ENCODE peak calls at places on chromosomes 7 and 10, in six cellular contexts. One of them, this sample, is unnamed.

GRCh38 chr7:36153571-36154097 is 580 bp downstream of the EEPD1 start:
- DNase-seq in NCI-H1417: no peak
- DNase-seq in M059J: peak
- DNase-seq in LHCN-M2: no peak
- DNase-seq in aorta: peak
- DNase-seq in stromal cell of bone marrow: no peak
- DNase-seq in this sample: no peak

GRCh38 chr7:56105508-56105907 is 768 bp downstream of the CHCHD2 start:
- DNase-seq in LHCN-M2: peak
- DNase-seq in aorta: no peak
- DNase-seq in M059J: peak
- DNase-seq in NCI-H1417: peak
- DNase-seq in stromal cell of bone marrow: peak
- DNase-seq in this sample: peak

GRCh38 chr10:86970152-86970886 is 2.0 kb downstream of the ADIRF start:
- DNase-seq in LHCN-M2: peak
- DNase-seq in stromal cell of bone marrow: peak
- DNase-seq in aorta: peak
- DNase-seq in NCI-H1417: no peak
- DNase-seq in M059J: peak
- DNase-seq in this sample: no peak

GRCh38 chr10:16752099-16752498 is 65.1 kb downstream of the RSU1 start:
- DNase-seq in aorta: no peak
- DNase-seq in LHCN-M2: no peak
- DNase-seq in stromal cell of bone marrow: no peak
- DNase-seq in M059J: no peak
- DNase-seq in NCI-H1417: no peak
- DNase-seq in this sample: no peak

GRCh38 chr7:151179287-151179860 is 7.7 kb downstream of the ASB10 start:
- DNase-seq in M059J: no peak
- DNase-seq in stromal cell of bone marrow: no peak
- DNase-seq in NCI-H1417: no peak
- DNase-seq in LHCN-M2: no peak
- DNase-seq in aorta: no peak
- DNase-seq in this sample: no peak

GRCh38 chr10:8298871-8299570 is 244.5 kb downstream of the GATA3 start:
- DNase-seq in stromal cell of bone marrow: no peak
- DNase-seq in NCI-H1417: no peak
- DNase-seq in M059J: no peak
- DNase-seq in LHCN-M2: no peak
- DNase-seq in aorta: no peak
- DNase-seq in this sample: no peak

GRCh38 chr10:72858103-72858502 is 35.4 kb upstream of the OIT3 start:
- DNase-seq in stromal cell of bone marrow: no peak
- DNase-seq in NCI-H1417: no peak
- DNase-seq in aorta: no peak
- DNase-seq in LHCN-M2: no peak
- DNase-seq in M059J: no peak
- DNase-seq in this sample: no peak

GRCh38 chr7:135251502-135252327 is 18.1 kb downstream of the STRA8 start:
- DNase-seq in aorta: no peak
- DNase-seq in NCI-H1417: no peak
- DNase-seq in LHCN-M2: no peak
- DNase-seq in stromal cell of bone marrow: no peak
- DNase-seq in M059J: no peak
- DNase-seq in this sample: no peak

GRCh38 chr7:134686782-134687181 is 40.1 kb downstream of the BPGM start:
- DNase-seq in M059J: peak
- DNase-seq in NCI-H1417: peak
- DNase-seq in stromal cell of bone marrow: no peak
- DNase-seq in LHCN-M2: no peak
- DNase-seq in aorta: no peak
- DNase-seq in this sample: peak

GRCh38 chr10:101287922-101288638 is 58.8 kb upstream of the LBX1 start:
- DNase-seq in NCI-H1417: peak
- DNase-seq in stromal cell of bone marrow: no peak
- DNase-seq in aorta: no peak
- DNase-seq in M059J: peak
- DNase-seq in LHCN-M2: peak
- DNase-seq in this sample: peak

GRCh38 chr7:142791502-142791901 is 20.7 kb downstream of the PRSS2 start:
- DNase-seq in aorta: no peak
- DNase-seq in M059J: no peak
- DNase-seq in LHCN-M2: no peak
- DNase-seq in stromal cell of bone marrow: no peak
- DNase-seq in NCI-H1417: no peak
- DNase-seq in this sample: no peak

GRCh38 chr10:124994573-124995473 is 52.9 kb downstream of the ZRANB1 start:
- DNase-seq in stromal cell of bone marrow: no peak
- DNase-seq in NCI-H1417: no peak
- DNase-seq in LHCN-M2: no peak
- DNase-seq in M059J: no peak
- DNase-seq in aorta: no peak
- DNase-seq in this sample: no peak

GRCh38 chr10:84825330-84825729 is 496.9 kb downstream of the CCSER2 start:
- DNase-seq in M059J: peak
- DNase-seq in NCI-H1417: no peak
- DNase-seq in LHCN-M2: peak
- DNase-seq in aorta: no peak
- DNase-seq in stromal cell of bone marrow: peak
- DNase-seq in this sample: peak

GRCh38 chr10:127908106-127908957 is 1.4 kb downstream of the PTPRE start:
- DNase-seq in NCI-H1417: no peak
- DNase-seq in LHCN-M2: peak
- DNase-seq in aorta: no peak
- DNase-seq in M059J: peak
- DNase-seq in stromal cell of bone marrow: peak
- DNase-seq in this sample: peak

GRCh38 chr7:50342616-50343114 is 38.1 kb downstream of the IKZF1 start:
- DNase-seq in aorta: no peak
- DNase-seq in LHCN-M2: peak
- DNase-seq in stromal cell of bone marrow: no peak
- DNase-seq in NCI-H1417: peak
- DNase-seq in M059J: no peak
- DNase-seq in this sample: peak

GRCh38 chr10:124146491-124146890 is 53.1 kb upstream of the CHST15 start:
- DNase-seq in M059J: no peak
- DNase-seq in NCI-H1417: no peak
- DNase-seq in aorta: no peak
- DNase-seq in stromal cell of bone marrow: no peak
- DNase-seq in LHCN-M2: peak
- DNase-seq in this sample: no peak

GRCh38 chr7:27899601-27900000 is 159.6 kb downstream of the TAX1BP1 start:
- DNase-seq in M059J: peak
- DNase-seq in stromal cell of bone marrow: no peak
- DNase-seq in NCI-H1417: no peak
- DNase-seq in LHCN-M2: no peak
- DNase-seq in aorta: no peak
- DNase-seq in this sample: no peak

GRCh38 chr7:116592445-116592844 is 67.6 kb downstream of the CAV1 start:
- DNase-seq in M059J: no peak
- DNase-seq in NCI-H1417: no peak
- DNase-seq in LHCN-M2: no peak
- DNase-seq in aorta: no peak
- DNase-seq in stromal cell of bone marrow: no peak
- DNase-seq in this sample: no peak

GRCh38 chr10:57959318-57960003 is 308.2 kb downstream of the IPMK start:
- DNase-seq in M059J: no peak
- DNase-seq in NCI-H1417: no peak
- DNase-seq in stromal cell of bone marrow: no peak
- DNase-seq in aorta: no peak
- DNase-seq in LHCN-M2: no peak
- DNase-seq in this sample: no peak

GRCh38 chr7:131383417-131383816 is 55.7 kb downstream of the MKLN1 start:
- DNase-seq in stromal cell of bone marrow: peak
- DNase-seq in LHCN-M2: peak
- DNase-seq in M059J: peak
- DNase-seq in NCI-H1417: no peak
- DNase-seq in aorta: no peak
- DNase-seq in this sample: peak

GRCh38 chr10:73044378-73045285 is 52.0 kb downstream of the P4HA1 start:
- DNase-seq in aorta: no peak
- DNase-seq in LHCN-M2: peak
- DNase-seq in stromal cell of bone marrow: peak
- DNase-seq in NCI-H1417: no peak
- DNase-seq in M059J: peak
- DNase-seq in this sample: peak

GRCh38 chr7:131859162-131859821 is 302.9 kb upstream of the PODXL start:
- DNase-seq in LHCN-M2: peak
- DNase-seq in M059J: peak
- DNase-seq in aorta: peak
- DNase-seq in NCI-H1417: peak
- DNase-seq in stromal cell of bone marrow: peak
- DNase-seq in this sample: peak

GRCh38 chr7:135745702-135746312 is 2.8 kb downstream of the FAM180A start:
- DNase-seq in NCI-H1417: peak
- DNase-seq in stromal cell of bone marrow: peak
- DNase-seq in M059J: peak
- DNase-seq in LHCN-M2: peak
- DNase-seq in aorta: peak
- DNase-seq in this sample: peak

GRCh38 chr7:134662871-134663205 is 16.2 kb downstream of the BPGM start:
- DNase-seq in stromal cell of bone marrow: no peak
- DNase-seq in NCI-H1417: no peak
- DNase-seq in M059J: no peak
- DNase-seq in aorta: no peak
- DNase-seq in LHCN-M2: no peak
- DNase-seq in this sample: no peak

GRCh38 chr7:117047496-117047895 is 94.2 kb downstream of the ST7 start:
- DNase-seq in stromal cell of bone marrow: no peak
- DNase-seq in aorta: no peak
- DNase-seq in LHCN-M2: no peak
- DNase-seq in NCI-H1417: peak
- DNase-seq in M059J: no peak
- DNase-seq in this sample: peak

This sample was measured in choroid plexus epithelial cell.